ENCODE peak calls at places on chromosomes 7 and 10, in six cellular contexts. U is iPS DF 19.7; N is cortex of kidney; S is activated CD8-positive, alpha-beta memory T cell treated with anti-CD3 and anti-CD28 coated beads, Interleukin-2, amount 50 U/mL, for 48 hours; F is RWPE1; Q is COR-L47. P is an unnamed sample.

GRCh38 chr7:1526271-1526754 is 4.2 kb upstream of the MAFK start:
- DNase-seq in Q (no peak), U (no peak), S (no peak), F (no peak), N (no peak), P (no peak)

GRCh38 chr10:11870900-11871407 is 47.8 kb downstream of the PROSER2 start:
- DNase-seq in F (no peak), S (no peak), Q (no peak), N (no peak), U (no peak), P (no peak)

GRCh38 chr7:156192921-156193320 is 380.7 kb upstream of the SHH start:
- DNase-seq in S (no peak), N (no peak), Q (no peak), U (no peak), F (peak), P (no peak)

GRCh38 chr7:91280604-91281003 is 16.4 kb downstream of the FZD1 start:
- DNase-seq in F (no peak), S (no peak), Q (no peak), U (no peak), N (no peak), P (no peak)

GRCh38 chr10:99431190-99431549 is 746 bp upstream of the GOT1 start:
- DNase-seq in N (no peak), F (peak), Q (no peak), S (no peak), U (no peak), P (no peak)

GRCh38 chr7:54932818-54933543 is 85.8 kb upstream of the EGFR start:
- DNase-seq in Q (peak), S (no peak), U (peak), N (no peak), F (peak), P (peak)

GRCh38 chr7:128837521-128837921 is 7.3 kb downstream of the FLNC start:
- DNase-seq in Q (no peak), F (no peak), S (no peak), N (no peak), U (no peak), P (no peak)

GRCh38 chr10:1102392-1102791 is 46.2 kb downstream of the WDR37 start:
- DNase-seq in S (peak), Q (no peak), F (no peak), U (no peak), N (no peak), P (no peak)

GRCh38 chr7:134016223-134016941 is 110.8 kb upstream of the LRGUK start:
- DNase-seq in S (no peak), U (peak), Q (peak), F (peak), N (no peak), P (no peak)

GRCh38 chr10:133276435-133277201 is at the start of gene ADAM8:
- DNase-seq in F (peak), S (peak), Q (no peak), U (no peak), N (no peak), P (no peak)

GRCh38 chr7:74042746-74043522 is 15.0 kb downstream of the ELN start:
- DNase-seq in S (no peak), Q (peak), N (no peak), U (no peak), F (no peak), P (no peak)

GRCh38 chr10:131889755-131890154 is 11.1 kb upstream of the PPP2R2D start:
- DNase-seq in S (no peak), U (no peak), N (no peak), Q (no peak), F (no peak), P (no peak)

GRCh38 chr7:130844811-130845580 is 111.0 kb upstream of the KLF14 start:
- DNase-seq in U (no peak), F (peak), Q (no peak), N (no peak), S (no peak), P (no peak)

GRCh38 chr10:15084502-15084922 is 4.1 kb downstream of the ACBD7 start:
- DNase-seq in S (no peak), U (peak), N (no peak), F (peak), Q (peak), P (peak)

GRCh38 chr10:110305767-110306451 is 1.2 kb upstream of the SMNDC1 start:
- DNase-seq in F (peak), N (no peak), S (no peak), U (peak), Q (peak), P (no peak)

P was measured in smooth muscle cell of the brain vasculature.